ENCODE peak calls at places on chromosomes 13 and 19, in nine cellular contexts. B is hepatocyte; X is endodermal cell; H is aorta; K is CD8-positive, alpha-beta memory T cell; D is GM23338; S is colonic mucosa; L is endothelial cell of umbilical vein; R is upper lobe of right lung. Q is an unnamed sample.

GRCh38 chr13:103983948-103984347 is 917.7 kb upstream of the SLC10A2 start:
- DNase-seq in D (no peak), R (no peak), L (no peak), B (no peak), X (no peak), K (no peak), S (no peak), H (no peak), Q (no peak)

GRCh38 chr13:75255653-75256052 is 226.3 kb downstream of the TBC1D4 start:
- DNase-seq in B (no peak), S (no peak), H (no peak), R (no peak), K (no peak), X (no peak), D (no peak), L (no peak), Q (no peak)

GRCh38 chr13:43981091-43981490 is 101.4 kb downstream of the LACC1 start:
- DNase-seq in B (no peak), R (no peak), S (no peak), X (peak; percentile 83), K (no peak), L (no peak), H (no peak), D (peak; percentile 85), Q (no peak)

GRCh38 chr13:45511310-45512147 is 46.8 kb downstream of the COG3 start:
- DNase-seq in R (no peak), B (peak; percentile 80), S (peak; percentile 33), X (no peak), L (peak; percentile 83), D (peak; percentile 85), K (peak; percentile 55), H (no peak), Q (peak; percentile 34)

GRCh38 chr19:56360841-56361240 is 32.5 kb downstream of the ZNF582 start:
- DNase-seq in R (no peak), D (no peak), B (no peak), L (no peak), X (no peak), S (no peak), K (no peak), H (no peak), Q (no peak)

GRCh38 chr19:18650048-18650435 is 13.2 kb downstream of the KLHL26 start:
- DNase-seq in R (no peak), X (peak; percentile 85), K (no peak), B (no peak), H (peak; percentile 79), D (no peak), L (peak; percentile 65), S (peak; percentile 39), Q (no peak)

GRCh38 chr19:16067205-16067938 is 8.9 kb upstream of the TPM4 start:
- DNase-seq in X (no peak), D (no peak), B (no peak), H (peak; percentile 95), L (peak; percentile 50), R (peak; percentile 88), K (peak; percentile 45), S (peak; percentile 79), Q (peak; percentile 94)

GRCh38 chr13:41700790-41701310 is 243.5 kb downstream of the RGCC start:
- DNase-seq in K (no peak), S (no peak), D (no peak), X (no peak), H (no peak), R (no peak), B (peak; percentile 35), L (peak; percentile 74), Q (peak; percentile 23)

GRCh38 chr13:73428137-73428536 is 369.3 kb downstream of the KLF5 start:
- DNase-seq in S (no peak), R (no peak), H (no peak), D (no peak), L (no peak), X (no peak), B (peak; percentile 77), K (no peak), Q (no peak)

GRCh38 chr19:2813235-2814160 is 6.2 kb upstream of the ZNF554 start:
- DNase-seq in H (no peak), L (no peak), S (no peak), R (no peak), K (no peak), B (no peak), X (no peak), D (no peak), Q (no peak)

GRCh38 chr13:112958127-112958989 is 10.7 kb upstream of the MCF2L start:
- DNase-seq in X (peak; percentile 31), S (no peak), K (no peak), H (peak; percentile 67), R (no peak), L (no peak), B (no peak), D (no peak), Q (no peak)

DNA sequence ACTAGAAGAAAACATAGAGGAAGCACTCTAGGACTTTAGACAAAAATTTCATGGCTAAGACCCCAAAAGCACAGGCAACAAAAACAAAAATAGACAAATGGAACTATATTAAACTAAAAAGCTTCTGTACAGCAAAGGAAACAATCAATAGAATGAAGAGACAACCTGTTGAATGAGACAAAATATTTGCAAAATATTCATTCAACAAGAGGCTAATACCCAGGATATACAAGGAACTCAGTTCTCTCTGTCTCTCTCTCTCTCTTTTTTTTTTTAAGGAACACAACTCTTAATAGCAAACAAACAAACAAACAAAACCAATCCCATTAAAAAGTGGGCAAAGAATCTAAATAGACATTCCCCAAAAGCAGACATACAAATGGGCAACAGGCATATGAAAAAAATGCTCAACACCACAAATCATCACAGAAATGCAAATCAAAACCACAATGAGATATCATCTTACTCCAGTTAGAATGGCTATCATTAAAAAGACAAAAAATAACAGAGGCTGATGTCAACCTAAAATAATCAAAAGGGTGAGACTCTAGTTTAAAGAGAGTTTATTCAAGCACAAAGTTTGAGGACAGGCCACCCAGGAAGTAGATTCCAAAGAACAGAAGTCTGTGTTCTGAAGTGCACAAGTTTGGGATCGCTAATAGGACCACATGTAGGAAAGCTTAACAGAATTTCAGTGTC is 27.1 kb upstream of the SLC7A9 start:
- DNase-seq in R (no peak), D (no peak), L (no peak), K (no peak), S (no peak), H (no peak), X (no peak), B (no peak), Q (no peak)
- H3K36me3 ChIP-seq in R (peaks cover 24% of the 10 kb centered on the region), D (peaks cover 6% of the 10 kb centered on the region), L (no peaks in the 10 kb centered on the region), K (no peaks in the 10 kb centered on the region), S (no peaks in the 10 kb centered on the region), H (peaks cover 7% of the 10 kb centered on the region), X (peaks cover 30% of the 10 kb centered on the region), B (peaks cover 7% of the 10 kb centered on the region), Q (no peaks in the 10 kb centered on the region)

DNA sequence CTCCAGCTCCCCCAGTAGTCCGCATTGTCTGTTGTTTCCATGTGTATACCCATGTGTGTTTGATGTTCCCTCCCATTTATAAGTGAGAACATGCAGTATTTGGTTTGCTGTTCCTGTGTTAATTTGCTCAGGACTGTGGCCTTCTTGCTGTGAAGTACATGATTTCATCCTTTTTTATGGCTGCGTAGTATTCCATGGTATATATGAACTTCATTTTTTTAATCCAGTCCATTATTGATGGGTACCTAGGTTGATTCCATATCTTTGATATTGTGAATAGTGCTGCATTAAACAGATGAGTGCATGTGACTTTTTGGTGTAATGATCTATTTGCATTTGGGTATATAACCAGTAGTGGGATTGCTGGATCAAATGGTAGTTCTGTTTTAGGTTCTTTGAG is 175.2 kb downstream of the PDS5B start:
- DNase-seq in D (no peak), R (no peak), B (no peak), S (no peak), X (no peak), H (no peak), K (no peak), L (no peak), Q (no peak)
- H3K36me3 ChIP-seq in D (no peaks in the 10 kb centered on the region), R (peaks cover 39% of the 10 kb centered on the region), B (peaks cover 9% of the 10 kb centered on the region), S (peaks cover 4% of the 10 kb centered on the region), X (peaks cover 46% of the 10 kb centered on the region), H (peaks cover 2% of the 10 kb centered on the region), K (peaks cover 17% of the 10 kb centered on the region), L (peaks cover 12% of the 10 kb centered on the region), Q (no peaks in the 10 kb centered on the region)

GRCh38 chr19:14407889-14408640 is 11.1 kb downstream of the DDX39A start:
- DNase-seq in R (no peak), X (no peak), L (no peak), K (no peak), S (peak; percentile 90), D (no peak), H (no peak), B (no peak), Q (no peak)

GRCh38 chr19:14410054-14410774 is 8.9 kb downstream of the DDX39A start:
- DNase-seq in D (no peak), S (no peak), H (no peak), X (no peak), K (peak; percentile 81), B (no peak), L (no peak), R (no peak), Q (no peak)

GRCh38 chr19:14408641-14409120 is 10.5 kb downstream of the DDX39A start:
- DNase-seq in H (no peak), B (no peak), L (no peak), S (no peak), K (no peak), R (no peak), D (no peak), X (no peak), Q (no peak)

GRCh38 chr19:14410775-14411134 is 8.4 kb downstream of the DDX39A start:
- DNase-seq in S (no peak), B (no peak), R (no peak), H (no peak), L (no peak), X (no peak), D (no peak), K (peak; percentile 58), Q (no peak)

DNA sequence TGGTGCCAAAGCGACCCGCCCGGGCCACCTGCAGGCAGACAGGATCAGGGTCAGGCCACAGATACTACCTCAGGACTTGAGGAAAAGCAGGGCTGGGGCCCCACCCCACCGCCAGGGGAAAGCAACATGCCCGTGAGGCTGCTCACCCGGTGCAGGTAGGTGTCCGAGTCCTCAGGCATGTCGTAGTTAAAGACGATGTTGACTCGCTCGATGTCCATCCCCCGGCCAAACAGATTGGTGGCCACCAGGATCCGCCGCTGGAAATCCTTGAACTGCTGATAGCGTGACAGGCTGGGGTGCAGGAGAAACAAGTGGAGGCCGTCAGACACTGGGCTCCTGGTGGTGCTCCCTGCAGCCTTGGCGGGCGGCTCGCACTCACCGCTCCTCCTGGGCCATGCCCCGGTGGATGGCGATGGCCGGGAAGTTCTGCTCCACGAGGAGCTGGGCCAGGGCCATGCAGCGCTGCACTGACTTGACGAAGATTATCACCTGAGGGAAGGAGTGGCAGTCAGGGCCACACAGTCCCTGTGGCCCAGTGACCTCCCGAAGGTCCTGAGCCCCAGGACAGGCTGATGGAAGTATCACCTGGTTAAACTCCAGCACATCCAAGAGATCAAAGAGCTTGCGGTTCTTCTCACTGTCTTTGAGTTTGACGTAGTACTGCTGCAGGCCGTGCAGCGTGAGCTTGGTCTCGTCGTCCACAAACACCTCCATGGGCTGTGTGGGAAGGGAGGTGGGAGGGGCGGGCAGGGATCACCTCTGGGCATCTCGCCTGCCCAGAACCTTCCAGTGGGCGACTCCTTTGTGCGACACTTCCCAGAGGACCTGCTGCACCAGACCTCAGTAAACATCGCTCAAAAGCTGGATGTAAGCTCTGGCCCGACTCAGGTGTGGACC is 9.7 kb downstream of the DDX39A start:
- DNase-seq in S (no peak), X (no peak), R (no peak), B (no peak), L (no peak), H (no peak), K (peak; percentile 66), D (no peak), Q (no peak)
- H3K36me3 ChIP-seq in S (peaks cover 30% of the 10 kb centered on the region), X (peaks cover 54% of the 10 kb centered on the region), R (peaks cover 93% of the 10 kb centered on the region), B (no peaks in the 10 kb centered on the region), L (peaks cover 34% of the 10 kb centered on the region), H (peaks cover 24% of the 10 kb centered on the region), K (peaks cover 90% of the 10 kb centered on the region), D (peaks cover 34% of the 10 kb centered on the region), Q (peaks cover 37% of the 10 kb centered on the region)

GRCh38 chr19:58307736-58308135 is 2.6 kb downstream of the ERVK3-1 start:
- DNase-seq in L (no peak), K (no peak), R (no peak), S (no peak), D (no peak), H (no peak), B (no peak), X (no peak), Q (no peak)
- H3K36me3 ChIP-seq in L (no peaks in the 10 kb centered on the region), K (peaks cover 34% of the 10 kb centered on the region), R (peaks cover 38% of the 10 kb centered on the region), S (no peaks in the 10 kb centered on the region), D (peaks cover 3% of the 10 kb centered on the region), H (no peaks in the 10 kb centered on the region), B (no peaks in the 10 kb centered on the region), X (peaks cover 59% of the 10 kb centered on the region), Q (peaks cover 5% of the 10 kb centered on the region)